ENCODE peak calls at places on chromosomes 4 and X, in six cellular contexts. C is progenitor cell of endocrine pancreas, H is DMS79 treated with DMSO at 0.1 percent for 48 hours, U is NCI-H510A, A is astrocyte of the hippocampus, M is Daoy. N is an unnamed sample.

GRCh38 chr4:176357359-176358082 is 37.8 kb downstream of the SPCS3 start:
- DNase-seq in M (no peak), U (no peak), C (no peak), H (no peak), A (no peak), N (peak; percentile 34)

GRCh38 chr4:139872274-139872673 is 206.7 kb downstream of the MGST2 start:
- DNase-seq in H (no peak), U (no peak), C (no peak), A (peak; percentile 79), M (peak; percentile 67), N (no peak)

GRCh38 chr4:73315091-73315490 is 56.5 kb upstream of the ANKRD17 start:
- DNase-seq in C (no peak), M (peak; percentile 6), U (no peak), A (no peak), H (no peak), N (no peak)

GRCh38 chr4:30821891-30822612 is 101.9 kb downstream of the PCDH7 start:
- DNase-seq in M (no peak), U (peak; percentile 0), C (no peak), A (peak; percentile 53), H (no peak), N (no peak)

GRCh38 chrX:120308959-120309872 is 2.0 kb downstream of the TMEM255A start:
- DNase-seq in C (peak; percentile 40), U (peak; percentile 63), H (peak; percentile 60), A (peak; percentile 78), M (peak; percentile 69), N (peak; percentile 60)

GRCh38 chrX:352181-352580 is 33.6 kb upstream of the GTPBP6 start:
- DNase-seq in U (no peak), M (no peak), A (no peak), H (no peak), C (no peak), N (no peak)

GRCh38 chr4:1910643-1911042 is 39.5 kb downstream of the NSD2 start:
- DNase-seq in M (peak; percentile 19), C (peak; percentile 27), A (peak; percentile 80), U (no peak), H (peak; percentile 1), N (no peak)

GRCh38 chrX:114774691-114775090 is 190.8 kb downstream of the HTR2C start:
- DNase-seq in C (no peak), A (no peak), U (no peak), H (no peak), M (no peak), N (no peak)

GRCh38 chrX:45751156-45751555 is 550.5 kb upstream of the DIPK2B start:
- DNase-seq in U (no peak), M (no peak), H (no peak), C (no peak), A (peak; percentile 7), N (no peak)

GRCh38 chr4:121879135-121879534 is 8.9 kb upstream of the BBS7 start:
- DNase-seq in C (no peak), A (no peak), M (no peak), H (no peak), U (no peak), N (no peak)

GRCh38 chrX:36626898-36627297 is 381.3 kb upstream of the FAM47C start:
- DNase-seq in A (no peak), M (no peak), U (no peak), H (no peak), C (no peak), N (no peak)

GRCh38 chrX:109920325-109920724 is 82.6 kb upstream of the TMEM164 start:
- DNase-seq in M (no peak), H (no peak), U (no peak), A (no peak), C (no peak), N (no peak)

GRCh38 chr4:148782284-148782683 is 340.1 kb upstream of the NR3C2 start:
- DNase-seq in H (no peak), A (no peak), M (no peak), C (peak; percentile 9), U (no peak), N (no peak)

GRCh38 chrX:136251042-136251991 is at the start of gene MAP7D3:
- DNase-seq in M (peak; percentile 70), C (peak; percentile 25), U (peak; percentile 27), H (peak; percentile 14), A (peak; percentile 71), N (peak; percentile 87)

GRCh38 chrX:129786210-129786651 is 6.5 kb downstream of the SASH3 start:
- DNase-seq in C (no peak), M (no peak), U (no peak), H (no peak), A (no peak), N (peak; percentile 65)

N was measured in GM10248.